ENCODE peak calls at places on chromosomes 3 and 15, in four cellular contexts. R is kidney epithelial cell, K is dorsolateral prefrontal cortex, C is lower leg skin. J is an unnamed sample.

GRCh38 chr3:47533481-47533880 is 20.0 kb upstream of the ELP6 start:
- DNase-seq in K (no peak), C (no peak), R (no peak), J (no peak)

GRCh38 chr15:39786444-39787056 is 3.9 kb upstream of the FSIP1 start:
- DNase-seq in R (no peak), C (no peak), K (no peak), J (no peak)

GRCh38 chr3:66335671-66336070 is 114.9 kb downstream of the SLC25A26 start:
- DNase-seq in R (no peak), C (no peak), K (no peak), J (no peak)

GRCh38 chr3:146637871-146638270 is 32.7 kb upstream of the PLSCR5 start:
- DNase-seq in K (no peak), C (no peak), R (no peak), J (no peak)

GRCh38 chr15:101657968-101658784 is 6.0 kb upstream of the TM2D3 start:
- DNase-seq in K (no peak), C (no peak), R (no peak), J (no peak)

GRCh38 chr3:96190024-96190616 is 624.3 kb upstream of the EPHA6 start:
- DNase-seq in R (no peak), K (no peak), C (no peak), J (no peak)

GRCh38 chr3:6518709-6519345 is 342.1 kb upstream of the GRM7 start:
- DNase-seq in C (no peak), R (no peak), K (no peak), J (no peak)

GRCh38 chr3:8970971-8971589 is 7.8 kb upstream of the RAD18 start:
- DNase-seq in K (peak; percentile 75), C (no peak), R (peak; percentile 7), J (peak; percentile 51)

GRCh38 chr15:100123611-100124010 is 218.2 kb downstream of the ADAMTS17 start:
- DNase-seq in K (no peak), C (no peak), R (no peak), J (no peak)

GRCh38 chr15:79769933-79770332 is 126.9 kb downstream of the MTHFS start:
- DNase-seq in K (no peak), C (no peak), R (no peak), J (no peak)

DNA sequence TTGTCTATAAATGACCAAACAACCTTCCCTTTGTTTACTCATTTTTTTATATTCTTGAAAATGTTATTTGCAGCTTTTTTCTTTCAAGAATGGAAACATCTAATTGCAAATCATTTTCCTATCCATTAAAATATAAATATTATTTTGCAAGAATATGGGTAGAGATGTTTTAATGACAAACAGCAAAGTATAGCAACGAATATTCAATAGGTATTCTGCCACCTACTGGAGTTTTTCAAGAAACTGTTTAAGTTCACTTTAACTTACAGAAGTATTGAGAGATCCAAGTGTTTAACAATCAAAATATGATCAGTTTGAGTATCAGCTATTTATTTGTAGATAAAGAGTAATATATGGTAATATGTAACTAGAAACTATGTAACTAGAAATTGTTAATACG is 6.9 kb upstream of the EOGT start:
- DNase-seq in R (no peak), K (no peak), C (no peak), J (no peak)
- TF ChIP-seq CTCF in R (no peak), K (peak; percentile 24), C (no peak), J (peak; percentile 45)

GRCh38 chr15:74798388-74799254 is 14.0 kb upstream of the LMAN1L start:
- DNase-seq in C (no peak), K (no peak), R (no peak), J (no peak)
- TF ChIP-seq CTCF in C (no peak), K (no peak), R (no peak), J (no peak)

GRCh38 chr15:81524496-81524895 is 150.5 kb upstream of the TMC3 start:
- DNase-seq in C (no peak), K (no peak), R (no peak), J (no peak)
- TF ChIP-seq CTCF in C (no peak), K (no peak), R (no peak), J (no peak)

GRCh38 chr3:36409862-36410261 is 29.6 kb downstream of the STAC start:
- DNase-seq in R (no peak), K (no peak), C (no peak), J (no peak)

GRCh38 chr3:36405193-36405592 is 24.9 kb downstream of the STAC start:
- DNase-seq in C (no peak), K (no peak), R (no peak), J (no peak)

GRCh38 chr3:36403661-36404060 is 23.4 kb downstream of the STAC start:
- DNase-seq in K (no peak), C (no peak), R (no peak), J (no peak)

GRCh38 chr3:36408146-36408545 is 27.8 kb downstream of the STAC start:
- DNase-seq in R (no peak), K (no peak), C (no peak), J (no peak)
- TF ChIP-seq CTCF in R (no peak), K (no peak), C (no peak), J (peak; percentile 34)

GRCh38 chr3:98587654-98588532 is 5.5 kb downstream of the CPOX start:
- DNase-seq in R (no peak), C (no peak), K (no peak), J (no peak)
- TF ChIP-seq CTCF in R (peak; percentile 33), C (no peak), K (peak; percentile 17), J (peak; percentile 17)

DNA sequence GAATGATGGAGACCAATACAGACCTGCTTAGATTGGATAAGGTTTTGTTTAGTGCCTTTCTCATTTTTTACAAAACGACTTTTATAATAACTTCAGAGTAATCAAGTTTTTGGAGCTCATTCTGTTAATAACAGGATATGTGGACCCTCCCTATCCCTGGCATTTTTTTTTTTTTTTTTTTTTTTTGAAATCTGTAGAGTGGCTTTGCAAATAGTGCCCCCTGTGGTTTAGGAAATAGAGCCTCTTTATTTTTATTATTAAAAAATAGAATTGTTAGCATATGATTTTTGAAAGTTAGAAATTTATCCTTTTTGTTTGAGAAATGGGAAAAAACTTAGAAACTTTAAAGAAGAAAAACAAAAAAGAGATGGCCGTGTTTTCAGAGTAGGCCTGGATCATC is 11.4 kb downstream of the SKIL start:
- DNase-seq in R (no peak), K (no peak), C (no peak), J (no peak)
- TF ChIP-seq CTCF in R (peak; percentile 8), K (peak; percentile 33), C (no peak), J (peak; percentile 38)

GRCh38 chr15:31574761-31575160 is 248.1 kb downstream of the KLF13 start:
- DNase-seq in K (no peak), C (no peak), R (no peak), J (no peak)

GRCh38 chr15:31569836-31570235 is 243.2 kb downstream of the KLF13 start:
- DNase-seq in C (no peak), R (no peak), K (no peak), J (no peak)

GRCh38 chr15:31570591-31570990 is 244.0 kb downstream of the KLF13 start:
- DNase-seq in C (no peak), R (no peak), K (no peak), J (no peak)

GRCh38 chr15:31573759-31574158 is 247.1 kb downstream of the KLF13 start:
- DNase-seq in K (no peak), R (no peak), C (no peak), J (no peak)

DNA sequence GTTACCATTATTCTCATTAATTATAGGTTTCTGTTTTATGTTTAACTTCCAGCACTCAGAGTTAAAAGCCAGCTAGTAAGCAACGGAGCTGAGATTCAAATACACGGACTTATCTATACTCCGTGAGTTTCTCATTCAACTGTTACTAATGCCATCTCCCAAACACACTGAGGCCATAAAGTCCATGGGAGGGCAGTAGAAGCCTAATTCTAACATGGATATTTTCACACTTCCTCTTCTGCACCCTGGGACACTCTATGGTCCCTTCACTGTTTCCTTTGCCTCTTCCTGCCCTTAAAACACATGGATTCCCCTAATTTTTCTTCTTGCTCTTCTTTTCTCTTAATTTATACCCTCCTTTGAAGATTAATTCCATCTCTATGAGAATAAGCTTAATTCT is 245.0 kb downstream of the KLF13 start:
- DNase-seq in K (no peak), C (no peak), R (no peak), J (no peak)
- TF ChIP-seq CTCF in K (no peak), C (no peak), R (no peak), J (no peak)